ENCODE peak calls at places on chromosome 5, in nine cellular contexts. One of them, this sample, is unnamed.
A peak's percentile ranks its signal among the peaks of the same experiment; 100 is the strongest.

GRCh38 chr5:56825222-56825824 is 10.0 kb downstream of the MAP3K1 start:
- DNase-seq in HFF-Myc: no peak
- DNase-seq in GM12865: no peak
- DNase-seq in dorsolateral prefrontal cortex: no peak
- DNase-seq in NB4: no peak
- DNase-seq in OCI-LY7: no peak
- DNase-seq in astrocyte of the spinal cord: no peak
- DNase-seq in fibroblast of pulmonary artery: no peak
- DNase-seq in mucosa of descending colon: no peak
- DNase-seq in this sample: no peak

GRCh38 chr5:31104775-31105174 is 88.7 kb upstream of the CDH6 start:
- DNase-seq in HFF-Myc: no peak
- DNase-seq in GM12865: no peak
- DNase-seq in dorsolateral prefrontal cortex: no peak
- DNase-seq in NB4: no peak
- DNase-seq in OCI-LY7: no peak
- DNase-seq in astrocyte of the spinal cord: no peak
- DNase-seq in fibroblast of pulmonary artery: no peak
- DNase-seq in mucosa of descending colon: no peak
- DNase-seq in this sample: no peak

GRCh38 chr5:178288373-178289368 is 56.1 kb upstream of the PHYKPL start:
- DNase-seq in HFF-Myc: no peak
- DNase-seq in GM12865: no peak
- DNase-seq in dorsolateral prefrontal cortex: no peak
- DNase-seq in NB4: no peak
- DNase-seq in OCI-LY7: no peak
- DNase-seq in astrocyte of the spinal cord: no peak
- DNase-seq in fibroblast of pulmonary artery: no peak
- DNase-seq in mucosa of descending colon: peak; percentile 15
- DNase-seq in this sample: no peak

GRCh38 chr5:30804739-30805313 is 388.7 kb upstream of the CDH6 start:
- DNase-seq in HFF-Myc: no peak
- DNase-seq in GM12865: no peak
- DNase-seq in dorsolateral prefrontal cortex: no peak
- DNase-seq in NB4: no peak
- DNase-seq in OCI-LY7: no peak
- DNase-seq in astrocyte of the spinal cord: peak; percentile 65
- DNase-seq in fibroblast of pulmonary artery: peak; percentile 35
- DNase-seq in mucosa of descending colon: no peak
- DNase-seq in this sample: peak; percentile 18

GRCh38 chr5:40410231-40410861 is 269.4 kb upstream of the PTGER4 start:
- DNase-seq in HFF-Myc: no peak
- DNase-seq in GM12865: peak; percentile 10
- DNase-seq in dorsolateral prefrontal cortex: no peak
- DNase-seq in NB4: peak; percentile 83
- DNase-seq in OCI-LY7: no peak
- DNase-seq in astrocyte of the spinal cord: peak; percentile 75
- DNase-seq in fibroblast of pulmonary artery: peak; percentile 80
- DNase-seq in mucosa of descending colon: no peak
- DNase-seq in this sample: peak; percentile 76

GRCh38 chr5:169742773-169743296 is 105.8 kb downstream of the DOCK2 start:
- DNase-seq in HFF-Myc: peak; percentile 45
- DNase-seq in GM12865: no peak
- DNase-seq in dorsolateral prefrontal cortex: no peak
- DNase-seq in NB4: no peak
- DNase-seq in OCI-LY7: no peak
- DNase-seq in astrocyte of the spinal cord: peak; percentile 97
- DNase-seq in fibroblast of pulmonary artery: peak; percentile 19
- DNase-seq in mucosa of descending colon: no peak
- DNase-seq in this sample: peak; percentile 78

GRCh38 chr5:376951-377325 is 55.4 kb downstream of the AHRR start:
- DNase-seq in HFF-Myc: no peak
- DNase-seq in GM12865: no peak
- DNase-seq in dorsolateral prefrontal cortex: no peak
- DNase-seq in NB4: no peak
- DNase-seq in OCI-LY7: no peak
- DNase-seq in astrocyte of the spinal cord: no peak
- DNase-seq in fibroblast of pulmonary artery: no peak
- DNase-seq in mucosa of descending colon: no peak
- DNase-seq in this sample: no peak

GRCh38 chr5:14108170-14108996 is 34.8 kb upstream of the TRIO start:
- DNase-seq in HFF-Myc: peak; percentile 78
- DNase-seq in GM12865: peak; percentile 91
- DNase-seq in dorsolateral prefrontal cortex: no peak
- DNase-seq in NB4: peak; percentile 72
- DNase-seq in OCI-LY7: peak; percentile 70
- DNase-seq in astrocyte of the spinal cord: peak; percentile 85
- DNase-seq in fibroblast of pulmonary artery: peak; percentile 89
- DNase-seq in mucosa of descending colon: peak; percentile 50
- DNase-seq in this sample: peak; percentile 89

GRCh38 chr5:53817183-53817582 is 256.7 kb downstream of the NDUFS4 start:
- DNase-seq in HFF-Myc: no peak
- DNase-seq in GM12865: no peak
- DNase-seq in dorsolateral prefrontal cortex: no peak
- DNase-seq in NB4: no peak
- DNase-seq in OCI-LY7: no peak
- DNase-seq in astrocyte of the spinal cord: no peak
- DNase-seq in fibroblast of pulmonary artery: no peak
- DNase-seq in mucosa of descending colon: no peak
- DNase-seq in this sample: no peak

GRCh38 chr5:104326966-104327365 is 764.4 kb upstream of the NUDT12 start:
- DNase-seq in HFF-Myc: no peak
- DNase-seq in GM12865: no peak
- DNase-seq in dorsolateral prefrontal cortex: no peak
- DNase-seq in NB4: no peak
- DNase-seq in OCI-LY7: no peak
- DNase-seq in astrocyte of the spinal cord: no peak
- DNase-seq in fibroblast of pulmonary artery: no peak
- DNase-seq in mucosa of descending colon: no peak
- DNase-seq in this sample: no peak

GRCh38 chr5:34474573-34475021 is 181.5 kb upstream of the RAI14 start:
- DNase-seq in HFF-Myc: no peak
- DNase-seq in GM12865: peak; percentile 62
- DNase-seq in dorsolateral prefrontal cortex: no peak
- DNase-seq in NB4: peak; percentile 64
- DNase-seq in OCI-LY7: peak; percentile 49
- DNase-seq in astrocyte of the spinal cord: peak; percentile 58
- DNase-seq in fibroblast of pulmonary artery: peak; percentile 82
- DNase-seq in mucosa of descending colon: no peak
- DNase-seq in this sample: peak; percentile 80

GRCh38 chr5:43729846-43730478 is 127.0 kb downstream of the NNT start:
- DNase-seq in HFF-Myc: no peak
- DNase-seq in GM12865: peak; percentile 9
- DNase-seq in dorsolateral prefrontal cortex: no peak
- DNase-seq in NB4: peak; percentile 48
- DNase-seq in OCI-LY7: peak; percentile 33
- DNase-seq in astrocyte of the spinal cord: peak; percentile 47
- DNase-seq in fibroblast of pulmonary artery: peak; percentile 68
- DNase-seq in mucosa of descending colon: no peak
- DNase-seq in this sample: peak; percentile 71

GRCh38 chr5:68240771-68241170 is 25.2 kb downstream of the PIK3R1 start:
- DNase-seq in HFF-Myc: no peak
- DNase-seq in GM12865: no peak
- DNase-seq in dorsolateral prefrontal cortex: no peak
- DNase-seq in NB4: no peak
- DNase-seq in OCI-LY7: no peak
- DNase-seq in astrocyte of the spinal cord: no peak
- DNase-seq in fibroblast of pulmonary artery: no peak
- DNase-seq in mucosa of descending colon: no peak
- DNase-seq in this sample: no peak

GRCh38 chr5:113612060-113612496 is 98.6 kb downstream of the YTHDC2 start:
- DNase-seq in HFF-Myc: peak; percentile 7
- DNase-seq in GM12865: peak; percentile 32
- DNase-seq in dorsolateral prefrontal cortex: no peak
- DNase-seq in NB4: peak; percentile 46
- DNase-seq in OCI-LY7: peak; percentile 54
- DNase-seq in astrocyte of the spinal cord: peak; percentile 42
- DNase-seq in fibroblast of pulmonary artery: peak; percentile 66
- DNase-seq in mucosa of descending colon: no peak
- DNase-seq in this sample: peak; percentile 63

GRCh38 chr5:151773979-151774378 is 2.2 kb downstream of the G3BP1 start:
- DNase-seq in HFF-Myc: no peak
- DNase-seq in GM12865: no peak
- DNase-seq in dorsolateral prefrontal cortex: no peak
- DNase-seq in NB4: peak; percentile 28
- DNase-seq in OCI-LY7: no peak
- DNase-seq in astrocyte of the spinal cord: no peak
- DNase-seq in fibroblast of pulmonary artery: no peak
- DNase-seq in mucosa of descending colon: no peak
- DNase-seq in this sample: peak; percentile 12

GRCh38 chr5:180172447-180173197 is 36.4 kb downstream of the RASGEF1C start:
- DNase-seq in HFF-Myc: no peak
- DNase-seq in GM12865: no peak
- DNase-seq in dorsolateral prefrontal cortex: no peak
- DNase-seq in NB4: no peak
- DNase-seq in OCI-LY7: no peak
- DNase-seq in astrocyte of the spinal cord: no peak
- DNase-seq in fibroblast of pulmonary artery: peak; percentile 34
- DNase-seq in mucosa of descending colon: no peak
- DNase-seq in this sample: peak; percentile 9

GRCh38 chr5:132526290-132526973 is 16.9 kb downstream of the IL5 start:
- DNase-seq in HFF-Myc: peak; percentile 26
- DNase-seq in GM12865: peak; percentile 70
- DNase-seq in dorsolateral prefrontal cortex: no peak
- DNase-seq in NB4: peak; percentile 57
- DNase-seq in OCI-LY7: peak; percentile 65
- DNase-seq in astrocyte of the spinal cord: peak; percentile 56
- DNase-seq in fibroblast of pulmonary artery: peak; percentile 65
- DNase-seq in mucosa of descending colon: no peak
- DNase-seq in this sample: peak; percentile 69

GRCh38 chr5:127088226-127088625 is 14.9 kb upstream of the C5orf63 start:
- DNase-seq in HFF-Myc: no peak
- DNase-seq in GM12865: no peak
- DNase-seq in dorsolateral prefrontal cortex: no peak
- DNase-seq in NB4: peak; percentile 39
- DNase-seq in OCI-LY7: no peak
- DNase-seq in astrocyte of the spinal cord: peak; percentile 82
- DNase-seq in fibroblast of pulmonary artery: peak; percentile 99
- DNase-seq in mucosa of descending colon: no peak
- DNase-seq in this sample: peak; percentile 96

GRCh38 chr5:88707216-88707965 is 175.6 kb downstream of the MEF2C start:
- DNase-seq in HFF-Myc: no peak
- DNase-seq in GM12865: no peak
- DNase-seq in dorsolateral prefrontal cortex: no peak
- DNase-seq in NB4: no peak
- DNase-seq in OCI-LY7: no peak
- DNase-seq in astrocyte of the spinal cord: peak; percentile 63
- DNase-seq in fibroblast of pulmonary artery: no peak
- DNase-seq in mucosa of descending colon: no peak
- DNase-seq in this sample: no peak

GRCh38 chr5:124740055-124740454 is 6.4 kb downstream of the ZNF608 start:
- DNase-seq in HFF-Myc: no peak
- DNase-seq in GM12865: no peak
- DNase-seq in dorsolateral prefrontal cortex: no peak
- DNase-seq in NB4: no peak
- DNase-seq in OCI-LY7: no peak
- DNase-seq in astrocyte of the spinal cord: no peak
- DNase-seq in fibroblast of pulmonary artery: no peak
- DNase-seq in mucosa of descending colon: no peak
- DNase-seq in this sample: no peak
- H3K4me3 ChIP-seq in HFF-Myc: no peak overlapping the region
- H3K4me3 ChIP-seq in GM12865: peak overlapping the region; percentile 31
- H3K4me3 ChIP-seq in dorsolateral prefrontal cortex: peak overlapping the region; percentile 84
- H3K4me3 ChIP-seq in NB4: no peak overlapping the region
- H3K4me3 ChIP-seq in OCI-LY7: peak overlapping the region; percentile 85
- H3K4me3 ChIP-seq in astrocyte of the spinal cord: no peak overlapping the region
- H3K4me3 ChIP-seq in fibroblast of pulmonary artery: no peak overlapping the region
- H3K4me3 ChIP-seq in mucosa of descending colon: no peak overlapping the region
- H3K4me3 ChIP-seq in this sample: no peak overlapping the region

GRCh38 chr5:134374234-134374633 is 2.9 kb downstream of the UBE2B start:
- DNase-seq in HFF-Myc: no peak
- DNase-seq in GM12865: peak; percentile 14
- DNase-seq in dorsolateral prefrontal cortex: no peak
- DNase-seq in NB4: no peak
- DNase-seq in OCI-LY7: peak; percentile 20
- DNase-seq in astrocyte of the spinal cord: no peak
- DNase-seq in fibroblast of pulmonary artery: peak; percentile 19
- DNase-seq in mucosa of descending colon: no peak
- DNase-seq in this sample: no peak
- H3K4me3 ChIP-seq in HFF-Myc: no peak overlapping the region
- H3K4me3 ChIP-seq in GM12865: no peak overlapping the region
- H3K4me3 ChIP-seq in dorsolateral prefrontal cortex: no peak overlapping the region
- H3K4me3 ChIP-seq in NB4: peak overlapping the region; percentile 21
- H3K4me3 ChIP-seq in OCI-LY7: no peak overlapping the region
- H3K4me3 ChIP-seq in astrocyte of the spinal cord: no peak overlapping the region
- H3K4me3 ChIP-seq in fibroblast of pulmonary artery: no peak overlapping the region
- H3K4me3 ChIP-seq in mucosa of descending colon: no peak overlapping the region
- H3K4me3 ChIP-seq in this sample: no peak overlapping the region

DNA sequence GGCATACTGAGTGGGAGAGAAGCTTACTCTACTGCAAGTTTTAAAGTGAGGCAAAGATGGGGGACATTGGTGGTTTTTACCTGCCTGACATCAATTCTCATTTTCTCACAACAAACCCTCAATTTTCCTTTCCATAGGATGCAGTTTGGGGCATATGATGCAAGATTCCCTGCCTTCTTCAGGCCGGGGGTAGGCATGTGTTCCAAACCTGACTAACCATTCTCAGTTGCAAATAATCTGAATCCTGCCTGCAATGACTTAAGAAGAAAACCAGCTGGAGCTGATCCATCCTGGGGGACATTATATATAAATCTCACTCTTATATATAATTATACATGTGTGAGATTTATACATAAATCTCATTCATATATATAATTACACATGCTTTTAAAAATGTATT is 223.6 kb upstream of the EFNA5 start:
- DNase-seq in HFF-Myc: no peak
- DNase-seq in GM12865: no peak
- DNase-seq in dorsolateral prefrontal cortex: no peak
- DNase-seq in NB4: no peak
- DNase-seq in OCI-LY7: no peak
- DNase-seq in astrocyte of the spinal cord: no peak
- DNase-seq in fibroblast of pulmonary artery: peak; percentile 16
- DNase-seq in mucosa of descending colon: no peak
- DNase-seq in this sample: peak; percentile 29
- H3K4me3 ChIP-seq in HFF-Myc: no peak overlapping the region
- H3K4me3 ChIP-seq in GM12865: no peak overlapping the region
- H3K4me3 ChIP-seq in dorsolateral prefrontal cortex: peak overlapping the region; percentile 13
- H3K4me3 ChIP-seq in NB4: no peak overlapping the region
- H3K4me3 ChIP-seq in OCI-LY7: no peak overlapping the region
- H3K4me3 ChIP-seq in astrocyte of the spinal cord: no peak overlapping the region
- H3K4me3 ChIP-seq in fibroblast of pulmonary artery: no peak overlapping the region
- H3K4me3 ChIP-seq in mucosa of descending colon: no peak overlapping the region
- H3K4me3 ChIP-seq in this sample: no peak overlapping the region

GRCh38 chr5:51908215-51908614 is 525.0 kb downstream of the ISL1 start:
- DNase-seq in HFF-Myc: no peak
- DNase-seq in GM12865: no peak
- DNase-seq in dorsolateral prefrontal cortex: no peak
- DNase-seq in NB4: no peak
- DNase-seq in OCI-LY7: no peak
- DNase-seq in astrocyte of the spinal cord: no peak
- DNase-seq in fibroblast of pulmonary artery: no peak
- DNase-seq in mucosa of descending colon: no peak
- DNase-seq in this sample: no peak

DNA sequence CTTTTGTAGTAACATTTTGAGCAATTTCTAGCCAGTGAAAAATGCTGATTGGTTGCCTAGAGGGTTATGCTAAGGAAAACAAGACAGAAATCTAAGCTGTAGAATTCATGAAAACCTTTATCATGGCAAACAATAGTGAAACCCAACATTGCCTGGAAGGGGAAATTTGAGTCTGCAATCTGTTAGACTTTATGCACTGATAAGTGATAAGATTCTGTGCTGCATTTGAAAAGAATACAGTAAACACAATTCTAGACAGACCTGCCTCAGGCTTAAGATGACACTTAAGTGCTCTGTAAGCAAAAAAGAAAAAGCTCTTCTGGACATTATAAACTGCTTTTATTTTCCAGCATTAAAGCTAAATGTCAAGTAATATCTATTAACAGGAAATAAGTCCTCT is 519.3 kb downstream of the ISL1 start:
- DNase-seq in HFF-Myc: no peak
- DNase-seq in GM12865: no peak
- DNase-seq in dorsolateral prefrontal cortex: no peak
- DNase-seq in NB4: no peak
- DNase-seq in OCI-LY7: no peak
- DNase-seq in astrocyte of the spinal cord: no peak
- DNase-seq in fibroblast of pulmonary artery: no peak
- DNase-seq in mucosa of descending colon: no peak
- DNase-seq in this sample: no peak
- H3K4me3 ChIP-seq in HFF-Myc: no peak overlapping the region
- H3K4me3 ChIP-seq in GM12865: no peak overlapping the region
- H3K4me3 ChIP-seq in dorsolateral prefrontal cortex: no peak overlapping the region
- H3K4me3 ChIP-seq in NB4: no peak overlapping the region
- H3K4me3 ChIP-seq in OCI-LY7: no peak overlapping the region
- H3K4me3 ChIP-seq in astrocyte of the spinal cord: no peak overlapping the region
- H3K4me3 ChIP-seq in fibroblast of pulmonary artery: no peak overlapping the region
- H3K4me3 ChIP-seq in mucosa of descending colon: no peak overlapping the region
- H3K4me3 ChIP-seq in this sample: no peak overlapping the region